ENCODE peak calls at places on chromosome 4, in eight cellular contexts. One of them, this sample, is unnamed.

GRCh38 chr4:8547108-8547911 is 32.9 kb upstream of the GPR78 start:
- DNase-seq in K562: peak
- DNase-seq in PC-9: peak
- DNase-seq in PC-3: peak
- DNase-seq in mesenchymal stem cell: no peak
- DNase-seq in fibroblast of lung: peak
- DNase-seq in GM23338: peak
- DNase-seq in trophoblast cell: peak
- DNase-seq in this sample: peak

GRCh38 chr4:52588771-52589591 is 70.1 kb downstream of the USP46 start:
- DNase-seq in K562: no peak
- DNase-seq in PC-9: no peak
- DNase-seq in PC-3: no peak
- DNase-seq in mesenchymal stem cell: peak
- DNase-seq in fibroblast of lung: peak
- DNase-seq in GM23338: no peak
- DNase-seq in trophoblast cell: no peak
- DNase-seq in this sample: peak

GRCh38 chr4:186144596-186145569 is 40.4 kb downstream of the FAM149A start:
- DNase-seq in K562: peak
- DNase-seq in PC-9: no peak
- DNase-seq in PC-3: peak
- DNase-seq in mesenchymal stem cell: peak
- DNase-seq in fibroblast of lung: peak
- DNase-seq in GM23338: peak
- DNase-seq in trophoblast cell: peak
- DNase-seq in this sample: peak

GRCh38 chr4:88731359-88731758 is 33.7 kb upstream of the NAP1L5 start:
- DNase-seq in K562: no peak
- DNase-seq in PC-9: no peak
- DNase-seq in PC-3: no peak
- DNase-seq in mesenchymal stem cell: no peak
- DNase-seq in fibroblast of lung: no peak
- DNase-seq in GM23338: no peak
- DNase-seq in trophoblast cell: no peak
- DNase-seq in this sample: no peak

GRCh38 chr4:7068279-7068842 is 497 bp upstream of the GRPEL1 start:
- DNase-seq in K562: no peak
- DNase-seq in PC-9: no peak
- DNase-seq in PC-3: no peak
- DNase-seq in mesenchymal stem cell: no peak
- DNase-seq in fibroblast of lung: no peak
- DNase-seq in GM23338: no peak
- DNase-seq in trophoblast cell: no peak
- DNase-seq in this sample: no peak

GRCh38 chr4:86043755-86044592 is 315.9 kb downstream of the MAPK10 start:
- DNase-seq in K562: peak
- DNase-seq in PC-9: no peak
- DNase-seq in PC-3: peak
- DNase-seq in mesenchymal stem cell: peak
- DNase-seq in fibroblast of lung: peak
- DNase-seq in GM23338: peak
- DNase-seq in trophoblast cell: peak
- DNase-seq in this sample: no peak

GRCh38 chr4:108693819-108694218 is 43.4 kb downstream of the OSTC start:
- DNase-seq in K562: no peak
- DNase-seq in PC-9: no peak
- DNase-seq in PC-3: no peak
- DNase-seq in mesenchymal stem cell: peak
- DNase-seq in fibroblast of lung: peak
- DNase-seq in GM23338: no peak
- DNase-seq in trophoblast cell: peak
- DNase-seq in this sample: no peak

GRCh38 chr4:30718889-30719252 is 1.3 kb upstream of the PCDH7 start:
- DNase-seq in K562: no peak
- DNase-seq in PC-9: no peak
- DNase-seq in PC-3: peak
- DNase-seq in mesenchymal stem cell: peak
- DNase-seq in fibroblast of lung: peak
- DNase-seq in GM23338: peak
- DNase-seq in trophoblast cell: no peak
- DNase-seq in this sample: peak

GRCh38 chr4:65050786-65051185 is 619.5 kb downstream of the EPHA5 start:
- DNase-seq in K562: no peak
- DNase-seq in PC-9: no peak
- DNase-seq in PC-3: no peak
- DNase-seq in mesenchymal stem cell: no peak
- DNase-seq in fibroblast of lung: no peak
- DNase-seq in GM23338: no peak
- DNase-seq in trophoblast cell: no peak
- DNase-seq in this sample: no peak

GRCh38 chr4:122602277-122603142 is 18.4 kb downstream of the IL21 start:
- DNase-seq in K562: peak
- DNase-seq in PC-9: no peak
- DNase-seq in PC-3: peak
- DNase-seq in mesenchymal stem cell: peak
- DNase-seq in fibroblast of lung: peak
- DNase-seq in GM23338: peak
- DNase-seq in trophoblast cell: no peak
- DNase-seq in this sample: no peak

GRCh38 chr4:166435449-166435848 is 562.4 kb downstream of the TLL1 start:
- DNase-seq in K562: no peak
- DNase-seq in PC-9: no peak
- DNase-seq in PC-3: peak
- DNase-seq in mesenchymal stem cell: peak
- DNase-seq in fibroblast of lung: peak
- DNase-seq in GM23338: no peak
- DNase-seq in trophoblast cell: no peak
- DNase-seq in this sample: peak

GRCh38 chr4:188423039-188423438 is 283.8 kb downstream of the TRIML1 start:
- DNase-seq in K562: no peak
- DNase-seq in PC-9: peak
- DNase-seq in PC-3: peak
- DNase-seq in mesenchymal stem cell: no peak
- DNase-seq in fibroblast of lung: no peak
- DNase-seq in GM23338: no peak
- DNase-seq in trophoblast cell: no peak
- DNase-seq in this sample: no peak

GRCh38 chr4:5446595-5446994 is 261.8 kb downstream of the EVC2 start:
- DNase-seq in K562: no peak
- DNase-seq in PC-9: no peak
- DNase-seq in PC-3: no peak
- DNase-seq in mesenchymal stem cell: no peak
- DNase-seq in fibroblast of lung: no peak
- DNase-seq in GM23338: no peak
- DNase-seq in trophoblast cell: no peak
- DNase-seq in this sample: no peak

GRCh38 chr4:118280501-118281218 is 72.1 kb downstream of the PRSS12 start:
- DNase-seq in K562: peak
- DNase-seq in PC-9: peak
- DNase-seq in PC-3: peak
- DNase-seq in mesenchymal stem cell: peak
- DNase-seq in fibroblast of lung: peak
- DNase-seq in GM23338: peak
- DNase-seq in trophoblast cell: peak
- DNase-seq in this sample: peak

GRCh38 chr4:128256539-128256938 is 31.1 kb downstream of the PGRMC2 start:
- DNase-seq in K562: no peak
- DNase-seq in PC-9: no peak
- DNase-seq in PC-3: no peak
- DNase-seq in mesenchymal stem cell: no peak
- DNase-seq in fibroblast of lung: no peak
- DNase-seq in GM23338: no peak
- DNase-seq in trophoblast cell: no peak
- DNase-seq in this sample: no peak

GRCh38 chr4:147071341-147071740 is 125.7 kb upstream of the TTC29 start:
- DNase-seq in K562: no peak
- DNase-seq in PC-9: no peak
- DNase-seq in PC-3: no peak
- DNase-seq in mesenchymal stem cell: no peak
- DNase-seq in fibroblast of lung: no peak
- DNase-seq in GM23338: no peak
- DNase-seq in trophoblast cell: no peak
- DNase-seq in this sample: no peak

GRCh38 chr4:71186566-71187398 is 152.0 kb upstream of the SLC4A4 start:
- DNase-seq in K562: no peak
- DNase-seq in PC-9: no peak
- DNase-seq in PC-3: peak
- DNase-seq in mesenchymal stem cell: peak
- DNase-seq in fibroblast of lung: peak
- DNase-seq in GM23338: peak
- DNase-seq in trophoblast cell: no peak
- DNase-seq in this sample: peak

GRCh38 chr4:183471960-183472708 is 27.7 kb downstream of the CDKN2AIP start:
- DNase-seq in K562: peak
- DNase-seq in PC-9: peak
- DNase-seq in PC-3: peak
- DNase-seq in mesenchymal stem cell: peak
- DNase-seq in fibroblast of lung: peak
- DNase-seq in GM23338: peak
- DNase-seq in trophoblast cell: peak
- DNase-seq in this sample: peak
- H2AFZ ChIP-seq in K562: peak
- H2AFZ ChIP-seq in PC-9: no peak
- H2AFZ ChIP-seq in PC-3: no peak
- H2AFZ ChIP-seq in mesenchymal stem cell: no peak
- H2AFZ ChIP-seq in fibroblast of lung: no peak
- H2AFZ ChIP-seq in GM23338: no peak
- H2AFZ ChIP-seq in trophoblast cell: no peak
- H2AFZ ChIP-seq in this sample: peak

DNA sequence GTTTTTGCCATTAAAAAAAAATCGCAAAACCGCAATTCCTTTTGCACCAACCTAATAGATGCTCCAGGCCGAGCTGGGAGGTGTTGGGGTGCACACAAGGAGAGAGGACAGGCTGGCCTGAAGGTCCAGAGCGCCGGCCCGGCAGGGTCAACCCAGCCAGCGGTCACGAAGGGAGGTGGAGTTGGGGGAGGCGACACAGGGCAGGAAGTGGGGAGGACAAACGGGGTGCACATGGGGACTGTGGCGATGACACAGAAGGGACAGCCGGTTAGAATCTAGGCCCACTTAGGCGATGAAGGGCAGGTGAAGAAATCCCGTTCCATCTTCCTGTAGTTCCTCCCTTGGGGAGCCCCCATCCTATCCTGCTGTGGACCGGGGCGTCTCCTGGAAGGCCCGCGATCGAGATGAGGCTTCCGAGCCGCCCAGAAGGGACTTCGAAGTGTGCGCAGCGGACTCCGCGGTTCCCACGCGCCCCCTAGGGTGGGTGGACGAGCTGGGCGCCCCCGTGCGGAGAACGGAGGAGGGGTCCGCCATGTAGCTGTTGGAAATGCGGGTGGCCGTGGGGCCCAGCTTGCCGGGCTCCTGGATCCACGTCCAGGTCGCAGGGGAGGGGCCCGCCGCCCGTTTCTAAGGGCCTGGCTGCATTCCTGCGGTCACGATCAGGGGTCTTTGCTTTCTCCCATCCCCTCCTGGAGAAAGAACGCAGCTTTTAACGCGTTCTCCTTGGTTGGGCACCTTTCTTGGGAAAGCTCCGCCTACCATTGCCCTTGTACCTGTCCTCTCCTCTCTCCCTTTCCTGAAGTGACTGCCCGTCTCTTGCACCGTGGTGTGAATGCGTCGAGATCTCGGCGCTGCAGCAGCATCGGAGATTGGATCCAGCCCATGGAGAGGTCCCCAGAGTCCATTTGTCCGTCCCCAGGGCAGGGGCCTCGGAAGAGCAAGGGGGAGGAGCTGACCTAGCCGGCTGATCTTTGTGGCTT is 17.0 kb upstream of the HPF1 start:
- DNase-seq in K562: peak
- DNase-seq in PC-9: no peak
- DNase-seq in PC-3: no peak
- DNase-seq in mesenchymal stem cell: no peak
- DNase-seq in fibroblast of lung: peak
- DNase-seq in GM23338: peak
- DNase-seq in trophoblast cell: no peak
- DNase-seq in this sample: no peak
- H2AFZ ChIP-seq in K562: peak
- H2AFZ ChIP-seq in PC-9: no peak
- H2AFZ ChIP-seq in PC-3: no peak
- H2AFZ ChIP-seq in mesenchymal stem cell: no peak
- H2AFZ ChIP-seq in fibroblast of lung: no peak
- H2AFZ ChIP-seq in GM23338: peak
- H2AFZ ChIP-seq in trophoblast cell: no peak
- H2AFZ ChIP-seq in this sample: peak

GRCh38 chr4:155573126-155573525 is 93.5 kb upstream of the GUCY1A1 start:
- DNase-seq in K562: no peak
- DNase-seq in PC-9: no peak
- DNase-seq in PC-3: no peak
- DNase-seq in mesenchymal stem cell: no peak
- DNase-seq in fibroblast of lung: no peak
- DNase-seq in GM23338: no peak
- DNase-seq in trophoblast cell: no peak
- DNase-seq in this sample: no peak

GRCh38 chr4:155578726-155579385 is 87.8 kb upstream of the GUCY1A1 start:
- DNase-seq in K562: no peak
- DNase-seq in PC-9: no peak
- DNase-seq in PC-3: peak
- DNase-seq in mesenchymal stem cell: peak
- DNase-seq in fibroblast of lung: no peak
- DNase-seq in GM23338: no peak
- DNase-seq in trophoblast cell: no peak
- DNase-seq in this sample: peak

GRCh38 chr4:155582971-155583437 is 83.6 kb upstream of the GUCY1A1 start:
- DNase-seq in K562: no peak
- DNase-seq in PC-9: no peak
- DNase-seq in PC-3: peak
- DNase-seq in mesenchymal stem cell: peak
- DNase-seq in fibroblast of lung: peak
- DNase-seq in GM23338: no peak
- DNase-seq in trophoblast cell: no peak
- DNase-seq in this sample: peak

GRCh38 chr4:155582031-155582430 is 84.6 kb upstream of the GUCY1A1 start:
- DNase-seq in K562: no peak
- DNase-seq in PC-9: no peak
- DNase-seq in PC-3: no peak
- DNase-seq in mesenchymal stem cell: no peak
- DNase-seq in fibroblast of lung: no peak
- DNase-seq in GM23338: no peak
- DNase-seq in trophoblast cell: no peak
- DNase-seq in this sample: no peak

DNA sequence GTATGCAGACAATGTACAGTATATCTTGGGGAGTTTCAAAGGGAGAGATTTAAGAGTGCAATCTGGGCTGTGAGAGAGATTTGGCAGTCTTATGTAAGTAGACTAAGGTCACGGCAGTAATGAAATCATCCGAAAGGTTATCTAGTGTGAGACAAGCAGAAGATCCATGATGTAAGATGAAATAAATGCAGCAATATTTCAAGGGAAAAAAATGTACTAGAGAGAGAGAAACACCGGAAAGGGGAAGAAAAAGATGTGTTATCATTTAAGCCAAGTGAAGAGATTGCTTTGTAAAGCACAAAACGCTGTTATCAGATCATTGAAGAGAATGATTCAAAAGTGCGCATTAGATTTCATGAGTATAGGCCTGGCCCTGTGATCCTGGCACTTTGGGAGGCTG is 88.4 kb upstream of the GUCY1A1 start:
- DNase-seq in K562: no peak
- DNase-seq in PC-9: no peak
- DNase-seq in PC-3: no peak
- DNase-seq in mesenchymal stem cell: no peak
- DNase-seq in fibroblast of lung: no peak
- DNase-seq in GM23338: no peak
- DNase-seq in trophoblast cell: no peak
- DNase-seq in this sample: peak
- H2AFZ ChIP-seq in K562: no peak
- H2AFZ ChIP-seq in PC-9: no peak
- H2AFZ ChIP-seq in PC-3: no peak
- H2AFZ ChIP-seq in mesenchymal stem cell: no peak
- H2AFZ ChIP-seq in fibroblast of lung: no peak
- H2AFZ ChIP-seq in GM23338: no peak
- H2AFZ ChIP-seq in trophoblast cell: no peak
- H2AFZ ChIP-seq in this sample: no peak

GRCh38 chr4:152310223-152310622 is 225.7 kb downstream of the FBXW7 start:
- DNase-seq in K562: no peak
- DNase-seq in PC-9: peak
- DNase-seq in PC-3: peak
- DNase-seq in mesenchymal stem cell: peak
- DNase-seq in fibroblast of lung: peak
- DNase-seq in GM23338: peak
- DNase-seq in trophoblast cell: peak
- DNase-seq in this sample: peak
- H2AFZ ChIP-seq in K562: no peak
- H2AFZ ChIP-seq in PC-9: no peak
- H2AFZ ChIP-seq in PC-3: no peak
- H2AFZ ChIP-seq in mesenchymal stem cell: no peak
- H2AFZ ChIP-seq in fibroblast of lung: no peak
- H2AFZ ChIP-seq in GM23338: peak
- H2AFZ ChIP-seq in trophoblast cell: no peak
- H2AFZ ChIP-seq in this sample: no peak